ENCODE peak calls at places on chromosome 12, in six cellular contexts. One of them, this sample, is unnamed.
A peak's percentile ranks its signal among the peaks of the same experiment; 100 is the strongest.

GRCh38 chr12:117151195-117152031 is 38.9 kb downstream of the FBXO21 start:
- DNase-seq in adrenal gland: peak; percentile 89
- DNase-seq in NB4: peak; percentile 55
- DNase-seq in heart left ventricle: peak; percentile 81
- DNase-seq in uterus: peak; percentile 62
- DNase-seq in upper lobe of left lung: peak; percentile 63
- DNase-seq in this sample: peak; percentile 32

GRCh38 chr12:21971344-21971743 is 30.1 kb upstream of the ABCC9 start:
- DNase-seq in adrenal gland: no peak
- DNase-seq in NB4: no peak
- DNase-seq in upper lobe of left lung: no peak
- DNase-seq in uterus: no peak
- DNase-seq in heart left ventricle: no peak
- DNase-seq in this sample: no peak

GRCh38 chr12:3437986-3438385 is 53.0 kb upstream of the PRMT8 start:
- DNase-seq in uterus: no peak
- DNase-seq in NB4: no peak
- DNase-seq in upper lobe of left lung: no peak
- DNase-seq in adrenal gland: no peak
- DNase-seq in heart left ventricle: no peak
- DNase-seq in this sample: no peak

GRCh38 chr12:92170050-92170449 is 24.4 kb upstream of the BTG1 start:
- DNase-seq in adrenal gland: no peak
- DNase-seq in upper lobe of left lung: no peak
- DNase-seq in heart left ventricle: no peak
- DNase-seq in NB4: no peak
- DNase-seq in uterus: no peak
- DNase-seq in this sample: no peak

GRCh38 chr12:52387859-52388258 is 2.4 kb upstream of the KRT84 start:
- DNase-seq in heart left ventricle: no peak
- DNase-seq in uterus: no peak
- DNase-seq in upper lobe of left lung: no peak
- DNase-seq in adrenal gland: no peak
- DNase-seq in NB4: no peak
- DNase-seq in this sample: peak; percentile 69

GRCh38 chr12:53265783-53266182 is 2.3 kb upstream of the ESPL1 start:
- DNase-seq in adrenal gland: no peak
- DNase-seq in heart left ventricle: no peak
- DNase-seq in uterus: no peak
- DNase-seq in upper lobe of left lung: no peak
- DNase-seq in NB4: no peak
- DNase-seq in this sample: no peak

GRCh38 chr12:75479963-75480461 is 543 bp upstream of the GLIPR1 start:
- DNase-seq in upper lobe of left lung: no peak
- DNase-seq in uterus: no peak
- DNase-seq in heart left ventricle: no peak
- DNase-seq in adrenal gland: no peak
- DNase-seq in NB4: peak; percentile 45
- DNase-seq in this sample: no peak

GRCh38 chr12:123690191-123690840 is 19.4 kb downstream of the TCTN2 start:
- DNase-seq in adrenal gland: no peak
- DNase-seq in heart left ventricle: no peak
- DNase-seq in uterus: no peak
- DNase-seq in NB4: no peak
- DNase-seq in upper lobe of left lung: no peak
- DNase-seq in this sample: no peak

GRCh38 chr12:96364092-96364700 is 36.0 kb downstream of the CDK17 start:
- DNase-seq in adrenal gland: no peak
- DNase-seq in uterus: no peak
- DNase-seq in upper lobe of left lung: no peak
- DNase-seq in heart left ventricle: no peak
- DNase-seq in NB4: no peak
- DNase-seq in this sample: no peak

GRCh38 chr12:1925125-1925963 is 6.9 kb upstream of the CACNA2D4 start:
- DNase-seq in heart left ventricle: no peak
- DNase-seq in adrenal gland: peak; percentile 5
- DNase-seq in uterus: peak; percentile 9
- DNase-seq in upper lobe of left lung: no peak
- DNase-seq in NB4: peak; percentile 0
- DNase-seq in this sample: no peak

GRCh38 chr12:30818562-30818961 is 63.8 kb upstream of the CAPRIN2 start:
- DNase-seq in heart left ventricle: no peak
- DNase-seq in adrenal gland: no peak
- DNase-seq in uterus: no peak
- DNase-seq in upper lobe of left lung: no peak
- DNase-seq in NB4: no peak
- DNase-seq in this sample: no peak

GRCh38 chr12:112977641-112978040 is 678 bp upstream of the OAS2 start:
- DNase-seq in heart left ventricle: no peak
- DNase-seq in adrenal gland: no peak
- DNase-seq in NB4: no peak
- DNase-seq in uterus: no peak
- DNase-seq in upper lobe of left lung: no peak
- DNase-seq in this sample: no peak

GRCh38 chr12:57135487-57135886 is 7.2 kb downstream of the LRP1 start:
- DNase-seq in upper lobe of left lung: no peak
- DNase-seq in NB4: no peak
- DNase-seq in adrenal gland: no peak
- DNase-seq in uterus: peak; percentile 59
- DNase-seq in heart left ventricle: no peak
- DNase-seq in this sample: no peak

GRCh38 chr12:129312048-129312447 is 458.8 kb downstream of the GLT1D1 start:
- DNase-seq in NB4: peak; percentile 19
- DNase-seq in uterus: no peak
- DNase-seq in heart left ventricle: no peak
- DNase-seq in adrenal gland: no peak
- DNase-seq in upper lobe of left lung: no peak
- DNase-seq in this sample: no peak

GRCh38 chr12:45381351-45381750 is 165.5 kb downstream of the ANO6 start:
- DNase-seq in NB4: no peak
- DNase-seq in heart left ventricle: no peak
- DNase-seq in uterus: no peak
- DNase-seq in upper lobe of left lung: no peak
- DNase-seq in adrenal gland: peak; percentile 61
- DNase-seq in this sample: no peak

GRCh38 chr12:130477221-130477620 is 139.5 kb downstream of the PIWIL1 start:
- DNase-seq in adrenal gland: no peak
- DNase-seq in upper lobe of left lung: no peak
- DNase-seq in heart left ventricle: no peak
- DNase-seq in uterus: no peak
- DNase-seq in NB4: no peak
- DNase-seq in this sample: no peak

GRCh38 chr12:130470969-130471368 is 133.3 kb downstream of the PIWIL1 start:
- DNase-seq in NB4: no peak
- DNase-seq in heart left ventricle: no peak
- DNase-seq in adrenal gland: no peak
- DNase-seq in upper lobe of left lung: no peak
- DNase-seq in uterus: no peak
- DNase-seq in this sample: no peak

GRCh38 chr12:130474599-130474998 is 136.9 kb downstream of the PIWIL1 start:
- DNase-seq in adrenal gland: no peak
- DNase-seq in upper lobe of left lung: no peak
- DNase-seq in NB4: no peak
- DNase-seq in heart left ventricle: no peak
- DNase-seq in uterus: no peak
- DNase-seq in this sample: no peak

GRCh38 chr12:130476451-130476850 is 138.8 kb downstream of the PIWIL1 start:
- DNase-seq in NB4: no peak
- DNase-seq in upper lobe of left lung: no peak
- DNase-seq in adrenal gland: no peak
- DNase-seq in uterus: no peak
- DNase-seq in heart left ventricle: no peak
- DNase-seq in this sample: no peak

DNA sequence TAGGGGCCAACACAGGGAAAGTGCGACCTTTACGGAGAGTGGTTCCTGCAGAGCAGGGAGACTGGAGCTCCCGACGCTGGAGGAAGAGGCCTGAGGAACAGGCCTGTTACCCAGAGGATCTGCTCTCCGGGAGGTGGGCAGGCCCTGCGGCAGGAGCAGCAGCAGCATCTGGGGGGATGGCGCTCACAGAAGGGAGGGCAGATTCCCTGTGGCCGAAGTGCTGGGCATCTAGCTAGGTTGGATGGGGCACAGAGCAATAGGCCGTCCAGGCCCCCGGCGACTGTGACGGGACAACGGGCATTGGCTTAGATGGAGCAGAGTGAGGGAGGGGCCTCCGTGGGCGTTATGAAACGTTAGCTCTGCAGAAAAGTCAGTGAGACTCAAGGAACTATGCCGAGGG is 135.6 kb downstream of the PIWIL1 start:
- DNase-seq in uterus: no peak
- DNase-seq in adrenal gland: no peak
- DNase-seq in upper lobe of left lung: no peak
- DNase-seq in heart left ventricle: no peak
- DNase-seq in NB4: no peak
- DNase-seq in this sample: no peak
- TF ChIP-seq POLR2A in uterus: no peak
- TF ChIP-seq POLR2A in adrenal gland: no peak
- TF ChIP-seq POLR2A in upper lobe of left lung: no peak
- TF ChIP-seq POLR2A in heart left ventricle: no peak
- TF ChIP-seq POLR2A in NB4: no peak
- TF ChIP-seq POLR2A in this sample: no peak

GRCh38 chr12:115417610-115418009 is 733.6 kb upstream of the TBX3 start:
- DNase-seq in upper lobe of left lung: no peak
- DNase-seq in uterus: no peak
- DNase-seq in adrenal gland: no peak
- DNase-seq in NB4: no peak
- DNase-seq in heart left ventricle: no peak
- DNase-seq in this sample: no peak
- H3K4me3 ChIP-seq in upper lobe of left lung: no peak overlapping the region
- H3K4me3 ChIP-seq in uterus: no peak overlapping the region
- H3K4me3 ChIP-seq in adrenal gland: no peak overlapping the region
- H3K4me3 ChIP-seq in NB4: no peak overlapping the region
- H3K4me3 ChIP-seq in heart left ventricle: no peak overlapping the region
- H3K4me3 ChIP-seq in this sample: no peak overlapping the region

GRCh38 chr12:106902053-106902452 is 53.7 kb upstream of the TMEM263 start:
- DNase-seq in uterus: no peak
- DNase-seq in adrenal gland: no peak
- DNase-seq in upper lobe of left lung: no peak
- DNase-seq in heart left ventricle: no peak
- DNase-seq in NB4: no peak
- DNase-seq in this sample: no peak

GRCh38 chr12:106900554-106900953 is 55.2 kb upstream of the TMEM263 start:
- DNase-seq in uterus: no peak
- DNase-seq in adrenal gland: no peak
- DNase-seq in NB4: no peak
- DNase-seq in heart left ventricle: no peak
- DNase-seq in upper lobe of left lung: no peak
- DNase-seq in this sample: no peak

GRCh38 chr12:106898001-106898966 is 57.4 kb upstream of the TMEM263 start:
- DNase-seq in uterus: no peak
- DNase-seq in heart left ventricle: no peak
- DNase-seq in NB4: no peak
- DNase-seq in adrenal gland: no peak
- DNase-seq in upper lobe of left lung: no peak
- DNase-seq in this sample: no peak

GRCh38 chr12:106903241-106903950 is 52.3 kb upstream of the TMEM263 start:
- DNase-seq in NB4: peak; percentile 28
- DNase-seq in heart left ventricle: peak; percentile 79
- DNase-seq in uterus: peak; percentile 62
- DNase-seq in adrenal gland: peak; percentile 72
- DNase-seq in upper lobe of left lung: peak; percentile 86
- DNase-seq in this sample: peak; percentile 70

DNA sequence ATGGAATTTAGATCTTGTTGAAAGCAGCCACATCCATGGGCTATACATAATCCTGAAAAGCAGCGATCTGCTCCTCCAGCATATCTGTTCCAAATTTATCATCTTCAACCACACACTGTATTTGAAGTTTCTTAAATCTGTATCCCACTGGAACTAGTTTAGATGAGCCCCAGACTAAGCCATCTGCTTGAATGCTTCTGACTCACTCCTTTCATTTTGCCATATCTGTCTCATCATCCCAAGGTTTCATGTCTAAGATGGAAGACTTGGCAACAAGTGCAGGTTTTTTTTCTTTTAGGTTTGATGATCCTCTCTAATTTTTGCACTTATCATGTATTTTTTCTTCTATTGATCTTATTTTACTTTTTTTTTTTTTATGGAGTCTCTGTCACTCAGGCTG is 54.4 kb upstream of the TMEM263 start:
- DNase-seq in heart left ventricle: no peak
- DNase-seq in adrenal gland: no peak
- DNase-seq in upper lobe of left lung: no peak
- DNase-seq in uterus: no peak
- DNase-seq in NB4: no peak
- DNase-seq in this sample: no peak
- TF ChIP-seq POLR2A in heart left ventricle: no peak
- TF ChIP-seq POLR2A in adrenal gland: no peak
- TF ChIP-seq POLR2A in upper lobe of left lung: no peak
- TF ChIP-seq POLR2A in uterus: no peak
- TF ChIP-seq POLR2A in NB4: no peak
- TF ChIP-seq POLR2A in this sample: no peak

DNA sequence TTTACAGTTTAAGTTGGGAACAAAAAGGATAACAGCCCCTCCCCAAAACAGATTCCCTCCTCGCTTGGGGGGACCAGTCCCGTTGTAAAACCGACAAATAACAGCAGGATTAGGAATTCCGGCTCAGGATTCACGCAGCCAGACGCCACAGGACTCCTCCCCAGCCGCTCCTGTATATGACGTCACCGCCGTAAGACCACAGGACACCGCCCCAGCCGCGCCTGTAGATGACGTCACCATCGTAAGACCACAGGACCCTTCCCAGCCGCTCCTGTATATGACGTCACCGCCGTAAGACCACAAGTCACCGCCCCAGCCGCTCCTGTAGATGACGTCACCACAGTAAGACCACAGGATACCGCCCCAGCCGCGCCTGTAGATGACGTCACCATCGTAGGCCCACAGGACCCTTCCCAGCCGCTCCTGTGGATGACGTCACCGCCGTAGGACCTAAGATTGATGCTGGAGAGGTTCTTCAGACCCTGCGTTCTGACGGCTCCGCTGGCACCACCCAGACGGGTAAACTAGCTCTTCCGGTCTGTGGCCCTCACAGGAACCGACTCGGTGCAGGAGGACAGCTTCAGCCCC is 44.0 kb upstream of the FBRSL1 start:
- DNase-seq in NB4: peak; percentile 99
- DNase-seq in heart left ventricle: peak; percentile 72
- DNase-seq in upper lobe of left lung: peak; percentile 76
- DNase-seq in adrenal gland: peak; percentile 46
- DNase-seq in uterus: peak; percentile 40
- DNase-seq in this sample: no peak
- H3K4me3 ChIP-seq in NB4: peak overlapping the region; percentile 90
- H3K4me3 ChIP-seq in heart left ventricle: peak overlapping the region; percentile 37
- H3K4me3 ChIP-seq in upper lobe of left lung: peak overlapping the region; percentile 40
- H3K4me3 ChIP-seq in adrenal gland: no peak overlapping the region
- H3K4me3 ChIP-seq in uterus: peak overlapping the region; percentile 29
- H3K4me3 ChIP-seq in this sample: peak overlapping the region; percentile 50

This sample was measured in breast epithelium.